ENCODE peak calls at places on chromosomes 3 and 15, in six cellular contexts. N is stimulated activated CD4-positive, alpha-beta T cell treated with anti-CD3 and anti-CD28 coated beads, Interleukin-15, amount 100 ng/mL, for 24 hours; E is choroid plexus epithelial cell; J is AG04449; P is HTR-8/SVneo; T is activated CD4-positive, alpha-beta T cell treated with anti-CD3 and anti-CD28 coated beads, Interleukin-2, amount 50 U/mL, for 24 hours. M is an unnamed sample.

GRCh38 chr15:45635191-45635638 is 386 bp downstream of the SQOR start:
- DNase-seq in N (peak), E (peak), J (no peak), P (no peak), T (peak), M (no peak)

GRCh38 chr15:78904599-78905358 is 32.1 kb downstream of the MORF4L1 start:
- DNase-seq in N (no peak), E (no peak), J (no peak), P (no peak), T (no peak), M (no peak)

GRCh38 chr3:188211476-188211875 is 57.5 kb downstream of the LPP start:
- DNase-seq in N (no peak), E (no peak), J (no peak), P (no peak), T (no peak), M (no peak)

GRCh38 chr15:29686445-29687203 is 135.6 kb downstream of the TJP1 start:
- DNase-seq in N (no peak), E (no peak), J (no peak), P (no peak), T (no peak), M (no peak)

GRCh38 chr15:84570164-84570692 is 30.6 kb upstream of the ZSCAN2 start:
- DNase-seq in N (peak), E (peak), J (no peak), P (peak), T (peak), M (no peak)

GRCh38 chr3:42148982-42149432 is 57.9 kb downstream of the TRAK1 start:
- DNase-seq in N (no peak), E (peak), J (no peak), P (peak), T (no peak), M (peak)

GRCh38 chr3:196947136-196947859 is 5.0 kb upstream of the NCBP2 start:
- DNase-seq in N (no peak), E (no peak), J (no peak), P (no peak), T (no peak), M (no peak)

GRCh38 chr3:52083556-52084087 is 27.3 kb upstream of the DUSP7 start:
- DNase-seq in N (no peak), E (no peak), J (no peak), P (no peak), T (no peak), M (no peak)

GRCh38 chr15:48221261-48221660 is 15.2 kb downstream of the SLC12A1 start:
- DNase-seq in N (no peak), E (peak), J (no peak), P (no peak), T (no peak), M (no peak)

GRCh38 chr15:31266712-31267111 is 59.9 kb upstream of the KLF13 start:
- DNase-seq in N (no peak), E (no peak), J (no peak), P (no peak), T (no peak), M (no peak)

GRCh38 chr15:89575146-89575655 is at the start of gene TICRR:
- DNase-seq in N (peak), E (peak), J (peak), P (peak), T (peak), M (peak)

GRCh38 chr3:188271226-188271894 is 117.4 kb downstream of the LPP start:
- DNase-seq in N (no peak), E (no peak), J (no peak), P (no peak), T (no peak), M (no peak)

GRCh38 chr3:194485876-194486539 is 794 bp downstream of the ATP13A3 start:
- DNase-seq in N (peak), E (no peak), J (no peak), P (no peak), T (peak), M (no peak)

GRCh38 chr3:146250449-146251382 is at the start of gene PLSCR4:
- DNase-seq in N (peak), E (peak), J (no peak), P (peak), T (no peak), M (no peak)

M was measured in iPS DF 19.7.